ENCODE peak calls at places on chromosomes 7 and 10, in seven cellular contexts. V is BE2C, H is HEK293T, L is ureter, R is PC-3, C is GM13976, P is NT2/D1. A is an unnamed sample.

GRCh38 chr7:69817096-69817495 is 218.8 kb downstream of the AUTS2 start:
- DNase-seq in P (no peak), R (no peak), C (no peak), L (no peak), H (no peak), V (no peak), A (no peak)

GRCh38 chr7:38220452-38220851 is 42.4 kb downstream of the STARD3NL start:
- DNase-seq in L (no peak), V (no peak), C (no peak), R (no peak), P (no peak), H (no peak), A (no peak)

GRCh38 chr10:19966751-19967150 is 150.5 kb downstream of the PLXDC2 start:
- DNase-seq in H (peak; percentile 16), P (peak; percentile 16), L (no peak), V (peak; percentile 28), R (no peak), C (no peak), A (peak; percentile 86)

GRCh38 chr10:104328916-104329710 is 9.2 kb downstream of the ITPRIP start:
- DNase-seq in H (peak; percentile 37), P (no peak), L (no peak), V (no peak), C (peak; percentile 52), R (peak; percentile 90), A (peak; percentile 79)

GRCh38 chr7:115338016-115338415 is 416.1 kb downstream of the MDFIC start:
- DNase-seq in P (no peak), R (no peak), V (no peak), H (no peak), C (no peak), L (no peak), A (no peak)

GRCh38 chr7:25255603-25256320 is 27.5 kb upstream of the NPVF start:
- DNase-seq in P (no peak), L (no peak), C (no peak), H (no peak), R (no peak), V (no peak), A (no peak)

GRCh38 chr10:124743188-124744046 is 761 bp downstream of the FAM53B start:
- DNase-seq in H (peak; percentile 42), R (peak; percentile 21), C (peak; percentile 60), V (peak; percentile 39), P (no peak), L (no peak), A (peak; percentile 47)

GRCh38 chr10:115773832-115774231 is 499.2 kb downstream of the GFRA1 start:
- DNase-seq in V (no peak), H (no peak), R (no peak), P (no peak), C (no peak), L (no peak), A (no peak)